ENCODE peak calls at places on chromosome 15, in six cellular contexts. U is kidney epithelial cell; Z is NCI-H1105 treated with DMSO at 0.1 percent for 48 hours; C is stimulated activated naive B cell treated with anti-CD40 and anti-IgM and Interleukin-4, amounts not matched to agents 10 μg/mL and 1 μg/mL and 100 μg/mL, for 72 hours; L is fibroblast of mammary gland; A is hypothalamus. H is an unnamed sample.

GRCh38 chr15:29596266-29596665 is 226.0 kb downstream of the TJP1 start:
- DNase-seq in L (no peak), A (no peak), U (no peak), Z (no peak), C (no peak), H (no peak)

GRCh38 chr15:53791616-53792015 is 32.2 kb upstream of the WDR72 start:
- DNase-seq in L (no peak), U (peak), C (no peak), A (no peak), Z (no peak), H (no peak)

GRCh38 chr15:38707802-38708671 is 143.4 kb upstream of the RASGRP1 start:
- DNase-seq in A (peak), L (peak), U (no peak), C (peak), Z (peak), H (peak)

GRCh38 chr15:84855765-84856164 is 28.7 kb upstream of the SLC28A1 start:
- DNase-seq in A (no peak), Z (no peak), L (no peak), U (no peak), C (no peak), H (no peak)

GRCh38 chr15:100060276-100060926 is 281.4 kb downstream of the ADAMTS17 start:
- DNase-seq in U (peak), C (no peak), Z (peak), L (peak), A (peak), H (no peak)

GRCh38 chr15:65971741-65971995 is 102.4 kb downstream of the RAB11A start:
- DNase-seq in U (no peak), C (no peak), A (no peak), L (no peak), Z (no peak), H (no peak)

GRCh38 chr15:98062869-98063268 is 102.4 kb downstream of the ARRDC4 start:
- DNase-seq in U (no peak), A (no peak), C (no peak), Z (no peak), L (no peak), H (no peak)

GRCh38 chr15:40088929-40089755 is 19.5 kb downstream of the BMF start:
- DNase-seq in Z (no peak), L (no peak), A (no peak), U (no peak), C (no peak), H (no peak)

GRCh38 chr15:85458764-85459163 is 78.4 kb downstream of the AKAP13 start:
- DNase-seq in C (no peak), U (no peak), A (no peak), L (peak), Z (no peak), H (no peak)

GRCh38 chr15:31265871-31266711 is 60.5 kb upstream of the KLF13 start:
- DNase-seq in U (no peak), Z (no peak), C (peak), L (no peak), A (no peak), H (peak)

GRCh38 chr15:77819841-77820728 is 187.4 kb upstream of the LINGO1 start:
- DNase-seq in L (peak), C (no peak), Z (peak), U (no peak), A (no peak), H (peak)

GRCh38 chr15:31758126-31758525 is 272.2 kb upstream of the CHRNA7 start:
- DNase-seq in C (no peak), L (peak), U (no peak), Z (peak), A (peak), H (no peak)

GRCh38 chr15:62306851-62307504 is 141.9 kb upstream of the C2CD4B start:
- DNase-seq in L (peak), C (no peak), Z (peak), A (peak), U (peak), H (peak)

GRCh38 chr15:43828061-43828657 is 1.4 kb downstream of the WDR76 start:
- DNase-seq in L (peak), A (no peak), U (no peak), C (no peak), Z (no peak), H (no peak)

GRCh38 chr15:101017935-101018849 is 99.0 kb downstream of the LRRK1 start:
- DNase-seq in A (no peak), Z (no peak), L (peak), C (no peak), U (no peak), H (no peak)

GRCh38 chr15:43880406-43881184 is 53.8 kb downstream of the WDR76 start:
- DNase-seq in A (no peak), U (no peak), L (peak), Z (no peak), C (no peak), H (no peak)

GRCh38 chr15:51093865-51094605 is 671 bp downstream of the TNFAIP8L3 start:
- DNase-seq in A (no peak), L (no peak), Z (no peak), C (no peak), U (no peak), H (peak)

GRCh38 chr15:78047631-78048409 is 29.7 kb downstream of the TBC1D2B start:
- DNase-seq in U (no peak), C (no peak), A (no peak), Z (no peak), L (peak), H (no peak)

GRCh38 chr15:28208583-28208982 is 109.5 kb upstream of the OCA2 start:
- DNase-seq in Z (no peak), U (no peak), C (no peak), A (peak), L (no peak), H (no peak)

GRCh38 chr15:27902680-27903385 is 196.3 kb downstream of the OCA2 start:
- DNase-seq in C (no peak), U (no peak), L (no peak), A (no peak), Z (no peak), H (no peak)

GRCh38 chr15:81751321-81751720 is 294.5 kb downstream of the MEX3B start:
- DNase-seq in A (no peak), L (no peak), C (no peak), Z (no peak), U (no peak), H (peak)

GRCh38 chr15:51232581-51232980 is 105.8 kb downstream of the CYP19A1 start:
- DNase-seq in U (no peak), A (no peak), L (no peak), C (no peak), Z (no peak), H (no peak)

GRCh38 chr15:66963710-66964109 is 101.7 kb upstream of the SMAD3 start:
- DNase-seq in C (no peak), L (peak), Z (no peak), U (no peak), A (no peak), H (no peak)

H was measured in NCI-H146.